ENCODE peak calls at places on chromosomes 3 and 15, in seven cellular contexts. X is AG09319; J is AG20443; O is thoracic aorta; T is CD4-positive, alpha-beta T cell; U is activated naive CD4-positive, alpha-beta T cell; C is CD4-positive, CD25-positive, alpha-beta regulatory T cell. K is an unnamed sample.

GRCh38 chr3:72590732-72591192 is 257.5 kb downstream of the SHQ1 start:
- DNase-seq in X (no peak), J (no peak), O (no peak), T (no peak), U (no peak), C (no peak), K (no peak)

GRCh38 chr3:193960485-193961172 is 175.3 kb upstream of the HES1 start:
- DNase-seq in X (no peak), J (peak; percentile 36), O (no peak), T (no peak), U (no peak), C (no peak), K (no peak)

GRCh38 chr3:34263014-34263714 is 464.7 kb downstream of the PDCD6IP start:
- DNase-seq in X (no peak), J (no peak), O (no peak), T (no peak), U (no peak), C (no peak), K (no peak)

GRCh38 chr15:59594493-59594942 is 17.1 kb upstream of the GCNT3 start:
- DNase-seq in X (peak; percentile 16), J (peak; percentile 56), O (no peak), T (no peak), U (no peak), C (no peak), K (no peak)

GRCh38 chr3:155853214-155854146 is 747 bp downstream of the SLC33A1 start:
- DNase-seq in X (no peak), J (peak; percentile 23), O (no peak), T (no peak), U (no peak), C (peak; percentile 21), K (no peak)

GRCh38 chr3:124126446-124127017 is 134.6 kb upstream of the ROPN1 start:
- DNase-seq in X (no peak), J (no peak), O (no peak), T (no peak), U (no peak), C (no peak), K (no peak)

GRCh38 chr3:137035631-137036030 is 77.8 kb downstream of the IL20RB start:
- DNase-seq in X (no peak), J (peak; percentile 52), O (no peak), T (no peak), U (no peak), C (no peak), K (no peak)

GRCh38 chr3:37974121-37974927 is 16.3 kb upstream of the VILL start:
- DNase-seq in X (no peak), J (peak; percentile 81), O (no peak), T (peak; percentile 57), U (peak; percentile 45), C (peak; percentile 53), K (peak; percentile 76)

GRCh38 chr3:171162986-171163723 is 136.6 kb upstream of the SLC2A2 start:
- DNase-seq in X (no peak), J (no peak), O (no peak), T (no peak), U (no peak), C (no peak), K (no peak)

GRCh38 chr15:82709081-82709420 is 624 bp downstream of the AP3B2 start:
- DNase-seq in X (no peak), J (no peak), O (no peak), T (no peak), U (no peak), C (no peak), K (no peak)

GRCh38 chr3:23159929-23160328 is 43.2 kb upstream of the UBE2E2 start:
- DNase-seq in X (peak; percentile 52), J (peak; percentile 72), O (no peak), T (no peak), U (no peak), C (no peak), K (no peak)

GRCh38 chr3:9732753-9733115 is 1.2 kb downstream of the BRPF1 start:
- DNase-seq in X (no peak), J (peak; percentile 35), O (no peak), T (no peak), U (no peak), C (no peak), K (no peak)